ENCODE peak calls at places on chromosome 10, in nine cellular contexts. X, T, S, R, A, M, K, I and L are unnamed samples.

GRCh38 chr10:133031541-133032125 is 56.1 kb upstream of the ADGRA1 start:
- DNase-seq in X (no peak), T (no peak), S (no peak), R (no peak), A (no peak), M (no peak), K (no peak), I (no peak), L (no peak)

GRCh38 chr10:77164616-77165311 is 472.8 kb downstream of the KCNMA1 start:
- DNase-seq in X (no peak), T (no peak), S (no peak), R (no peak), A (no peak), M (no peak), K (no peak), I (peak), L (no peak)

GRCh38 chr10:133039107-133039822 is 48.5 kb upstream of the ADGRA1 start:
- DNase-seq in X (no peak), T (no peak), S (no peak), R (no peak), A (no peak), M (no peak), K (no peak), I (no peak), L (no peak)

GRCh38 chr10:27426948-27427467 is 77.1 kb upstream of the RAB18 start:
- DNase-seq in X (no peak), T (no peak), S (no peak), R (no peak), A (no peak), M (no peak), K (no peak), I (no peak), L (no peak)

GRCh38 chr10:110556993-110557601 is 10.4 kb upstream of the SMC3 start:
- DNase-seq in X (peak), T (no peak), S (no peak), R (peak), A (peak), M (peak), K (peak), I (peak), L (no peak)

GRCh38 chr10:133058267-133059092 is 29.2 kb upstream of the ADGRA1 start:
- DNase-seq in X (no peak), T (no peak), S (no peak), R (no peak), A (no peak), M (no peak), K (no peak), I (no peak), L (no peak)

GRCh38 chr10:101939273-101939635 is 95.7 kb upstream of the KCNIP2 start:
- DNase-seq in X (peak), T (peak), S (peak), R (peak), A (no peak), M (no peak), K (peak), I (peak), L (peak)

GRCh38 chr10:48251525-48252353 is 22.8 kb downstream of the FRMPD2 start:
- DNase-seq in X (no peak), T (peak), S (no peak), R (no peak), A (peak), M (no peak), K (peak), I (no peak), L (peak)

GRCh38 chr10:24701447-24701846 is 22.2 kb downstream of the ARHGAP21 start:
- DNase-seq in X (no peak), T (no peak), S (no peak), R (no peak), A (no peak), M (no peak), K (peak), I (no peak), L (no peak)

GRCh38 chr10:79192677-79193003 is 123.9 kb downstream of the ZMIZ1 start:
- DNase-seq in X (no peak), T (peak), S (no peak), R (peak), A (no peak), M (no peak), K (no peak), I (peak), L (no peak)

GRCh38 chr10:13585195-13585751 is 1.5 kb upstream of the PRPF18 start:
- DNase-seq in X (no peak), T (no peak), S (no peak), R (no peak), A (no peak), M (no peak), K (no peak), I (no peak), L (no peak)

GRCh38 chr10:46556515-46557318 is at the start of gene GPRIN2:
- DNase-seq in X (no peak), T (peak), S (no peak), R (no peak), A (peak), M (peak), K (no peak), I (no peak), L (no peak)

GRCh38 chr10:18233775-18234174 is 93.6 kb downstream of the CACNB2 start:
- DNase-seq in X (no peak), T (no peak), S (no peak), R (no peak), A (no peak), M (no peak), K (peak), I (no peak), L (peak)

GRCh38 chr10:104928733-104929132 is 287.6 kb downstream of the SORCS3 start:
- DNase-seq in X (no peak), T (no peak), S (no peak), R (no peak), A (no peak), M (no peak), K (no peak), I (no peak), L (no peak)

GRCh38 chr10:34698979-34699378 is 116.1 kb downstream of the PARD3 start:
- DNase-seq in X (no peak), T (peak), S (no peak), R (peak), A (no peak), M (no peak), K (no peak), I (peak), L (peak)

GRCh38 chr10:116853287-116853686 is 4.0 kb downstream of the ENO4 start:
- DNase-seq in X (no peak), T (no peak), S (no peak), R (no peak), A (no peak), M (no peak), K (no peak), I (no peak), L (no peak)

GRCh38 chr10:71718165-71718678 is 1.4 kb downstream of the C10orf105 start:
- DNase-seq in X (no peak), T (no peak), S (no peak), R (no peak), A (no peak), M (no peak), K (no peak), I (no peak), L (no peak)

GRCh38 chr10:117096559-117097201 is 41.4 kb downstream of the VAX1 start:
- DNase-seq in X (no peak), T (no peak), S (no peak), R (no peak), A (no peak), M (peak), K (no peak), I (no peak), L (no peak)

GRCh38 chr10:69412232-69412631 is 4.5 kb downstream of the TACR2 start:
- DNase-seq in X (no peak), T (no peak), S (no peak), R (no peak), A (no peak), M (no peak), K (no peak), I (no peak), L (no peak)

GRCh38 chr10:129642427-129642826 is 175.4 kb downstream of the MGMT start:
- DNase-seq in X (no peak), T (peak), S (no peak), R (no peak), A (no peak), M (no peak), K (no peak), I (no peak), L (no peak)

GRCh38 chr10:88004451-88004850 is 141.0 kb downstream of the PTEN start:
- DNase-seq in X (no peak), T (no peak), S (peak), R (peak), A (no peak), M (no peak), K (no peak), I (peak), L (no peak)

GRCh38 chr10:75404335-75405200 is 3.0 kb upstream of the ZNF503 start:
- DNase-seq in X (no peak), T (peak), S (no peak), R (no peak), A (peak), M (no peak), K (no peak), I (peak), L (no peak)

GRCh38 chr10:126902157-126902556 is 3.1 kb upstream of the DOCK1 start:
- DNase-seq in X (no peak), T (peak), S (peak), R (peak), A (no peak), M (no peak), K (no peak), I (peak), L (no peak)

GRCh38 chr10:28432210-28432676 is 100.7 kb upstream of the WAC start:
- DNase-seq in X (peak), T (peak), S (peak), R (peak), A (peak), M (peak), K (peak), I (peak), L (peak)

GRCh38 chr10:87804939-87805569 is 13.0 kb downstream of the ATAD1 start:
- DNase-seq in X (no peak), T (no peak), S (no peak), R (no peak), A (no peak), M (no peak), K (no peak), I (no peak), L (no peak)

GRCh38 chr10:71274901-71275796 is 43.9 kb upstream of the SLC29A3 start:
- DNase-seq in X (no peak), T (no peak), S (no peak), R (no peak), A (no peak), M (no peak), K (no peak), I (no peak), L (no peak)

GRCh38 chr10:101272229-101272868 is 43.1 kb upstream of the LBX1 start:
- DNase-seq in X (peak), T (no peak), S (peak), R (peak), A (peak), M (peak), K (peak), I (peak), L (no peak)

GRCh38 chr10:26567349-26567721 is 129.2 kb downstream of the APBB1IP start:
- DNase-seq in X (no peak), T (no peak), S (no peak), R (no peak), A (no peak), M (no peak), K (no peak), I (no peak), L (no peak)

GRCh38 chr10:33048223-33048622 is 90.2 kb upstream of the ITGB1 start:
- DNase-seq in X (no peak), T (no peak), S (no peak), R (no peak), A (no peak), M (no peak), K (no peak), I (no peak), L (no peak)

GRCh38 chr10:103472005-103472404 is 7.0 kb downstream of the CALHM3 start:
- DNase-seq in X (peak), T (no peak), S (no peak), R (no peak), A (no peak), M (no peak), K (peak), I (no peak), L (no peak)

GRCh38 chr10:75127481-75127880 is 16.0 kb downstream of the SAMD8 start:
- DNase-seq in X (no peak), T (no peak), S (no peak), R (no peak), A (no peak), M (no peak), K (no peak), I (no peak), L (peak)

GRCh38 chr10:112314822-112315474 is 31.7 kb downstream of the TECTB start:
- DNase-seq in X (peak), T (no peak), S (peak), R (peak), A (peak), M (peak), K (peak), I (peak), L (peak)

GRCh38 chr10:97365761-97366351 is 31.3 kb upstream of the FRAT2 start:
- DNase-seq in X (peak), T (no peak), S (no peak), R (no peak), A (no peak), M (no peak), K (no peak), I (no peak), L (no peak)

GRCh38 chr10:5655003-5655600 is 11.3 kb downstream of the ASB13 start:
- DNase-seq in X (peak), T (no peak), S (no peak), R (no peak), A (no peak), M (no peak), K (no peak), I (no peak), L (no peak)

GRCh38 chr10:121490906-121491519 is 107.2 kb downstream of the FGFR2 start:
- DNase-seq in X (no peak), T (no peak), S (no peak), R (no peak), A (no peak), M (no peak), K (no peak), I (no peak), L (no peak)

GRCh38 chr10:28676297-28676967 is 889 bp upstream of the BAMBI start:
- DNase-seq in X (peak), T (no peak), S (no peak), R (no peak), A (peak), M (peak), K (peak), I (peak), L (no peak)

GRCh38 chr10:61992683-61993629 is 91.5 kb downstream of the ARID5B start:
- DNase-seq in X (peak), T (no peak), S (no peak), R (peak), A (peak), M (no peak), K (peak), I (peak), L (no peak)
- H3K4me3 ChIP-seq in X (peak), T (no peak), S (no peak), R (peak), A (no peak), M (no peak), K (peak), I (peak), L (no peak)

DNA sequence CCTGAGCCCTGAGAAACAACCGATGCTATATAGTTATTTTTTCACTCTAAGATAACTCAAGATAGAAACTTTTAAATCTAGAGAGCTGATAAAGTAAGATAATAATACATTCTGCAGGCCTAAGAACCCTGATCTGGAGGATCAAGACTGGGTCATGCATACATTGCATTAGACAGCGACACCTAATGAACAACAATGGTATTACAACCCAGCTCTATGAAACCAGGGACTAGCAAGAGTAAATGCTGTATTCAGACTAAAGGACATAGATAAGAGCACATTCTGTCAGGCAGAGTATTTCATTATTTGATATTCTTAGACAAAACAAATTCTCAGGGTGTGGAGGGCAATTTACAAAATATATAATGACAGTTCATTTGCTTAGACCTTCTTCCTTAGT is 148.6 kb downstream of the GRK5 start:
- DNase-seq in X (peak), T (no peak), S (no peak), R (no peak), A (no peak), M (no peak), K (no peak), I (no peak), L (no peak)
- TF ChIP-seq CTCF in X (peak), T (peak), S (peak), R (peak), A (no peak), M (no peak), K (peak), I (peak), L (no peak)

GRCh38 chr10:131176907-131177306 is 134.6 kb downstream of the TCERG1L start:
- DNase-seq in X (no peak), T (no peak), S (no peak), R (no peak), A (no peak), M (no peak), K (no peak), I (no peak), L (no peak)
- H3K4me3 ChIP-seq in X (no peak), T (no peak), S (no peak), R (no peak), A (no peak), M (no peak), K (no peak), I (no peak), L (no peak)

GRCh38 chr10:60205741-60206140 is 183.9 kb downstream of the ANK3 start:
- DNase-seq in X (no peak), T (peak), S (no peak), R (no peak), A (no peak), M (no peak), K (no peak), I (no peak), L (no peak)

GRCh38 chr10:60207894-60208293 is 181.8 kb downstream of the ANK3 start:
- DNase-seq in X (no peak), T (no peak), S (no peak), R (no peak), A (no peak), M (no peak), K (no peak), I (no peak), L (no peak)

GRCh38 chr10:60206735-60207134 is 182.9 kb downstream of the ANK3 start:
- DNase-seq in X (no peak), T (no peak), S (no peak), R (peak), A (no peak), M (no peak), K (no peak), I (peak), L (peak)

GRCh38 chr10:60200682-60201053 is 189.0 kb downstream of the ANK3 start:
- DNase-seq in X (no peak), T (no peak), S (no peak), R (no peak), A (no peak), M (no peak), K (no peak), I (no peak), L (no peak)

DNA sequence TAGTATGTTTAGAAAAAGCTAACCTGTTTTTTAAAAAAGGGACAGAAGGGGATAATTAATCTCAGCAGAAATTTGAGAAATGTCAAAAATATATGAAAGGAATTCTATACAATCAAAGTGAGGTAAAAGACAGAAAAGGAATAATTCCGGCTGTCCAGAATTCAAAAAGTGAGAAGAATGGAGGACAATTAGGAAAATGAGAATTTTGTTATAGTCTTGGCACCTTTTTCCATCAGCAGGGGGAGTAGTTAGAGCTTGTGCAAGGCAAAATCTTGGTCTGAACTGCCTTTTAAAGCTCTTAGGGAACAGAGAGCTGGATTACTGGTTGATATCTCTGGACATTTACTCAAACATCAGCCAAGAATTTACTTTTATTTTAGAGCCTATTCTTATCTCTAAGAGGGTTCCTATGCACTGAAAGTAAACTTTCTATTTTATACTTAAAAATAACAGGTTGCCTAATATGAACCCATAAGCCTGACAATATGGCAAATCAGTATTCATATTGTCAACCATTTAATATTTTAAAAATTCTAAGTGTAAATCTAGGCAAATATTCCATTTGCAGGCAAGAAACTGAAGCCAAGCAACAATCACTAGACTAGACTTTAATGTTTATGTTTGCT is 185.6 kb downstream of the ANK3 start:
- DNase-seq in X (peak), T (peak), S (no peak), R (peak), A (no peak), M (no peak), K (peak), I (peak), L (no peak)
- TF ChIP-seq CTCF in X (peak), T (peak), S (peak), R (peak), A (peak), M (peak), K (peak), I (peak), L (peak)